ENCODE peak calls at places on chromosome 12, in four cellular contexts. One of them, this sample, is unnamed.

GRCh38 chr12:95204141-95204866 is 13.0 kb downstream of the FGD6 start:
- DNase-seq in HFFc6: peak; percentile 70
- DNase-seq in CD4-positive, CD25-positive, alpha-beta regulatory T cell: no peak
- DNase-seq in epithelial cell of esophagus: peak; percentile 100
- DNase-seq in this sample: peak; percentile 59

GRCh38 chr12:24948816-24949722 is at the start of gene BCAT1:
- DNase-seq in HFFc6: peak; percentile 68
- DNase-seq in CD4-positive, CD25-positive, alpha-beta regulatory T cell: no peak
- DNase-seq in epithelial cell of esophagus: peak; percentile 43
- DNase-seq in this sample: peak; percentile 87

GRCh38 chr12:40078201-40078730 is 27.6 kb downstream of the SLC2A13 start:
- DNase-seq in HFFc6: no peak
- DNase-seq in CD4-positive, CD25-positive, alpha-beta regulatory T cell: no peak
- DNase-seq in epithelial cell of esophagus: no peak
- DNase-seq in this sample: no peak

GRCh38 chr12:104412681-104413080 is 44.1 kb upstream of the CHST11 start:
- DNase-seq in HFFc6: no peak
- DNase-seq in CD4-positive, CD25-positive, alpha-beta regulatory T cell: no peak
- DNase-seq in epithelial cell of esophagus: no peak
- DNase-seq in this sample: no peak

GRCh38 chr12:3073438-3074255 is 3.5 kb upstream of the TSPAN9 start:
- DNase-seq in HFFc6: peak; percentile 78
- DNase-seq in CD4-positive, CD25-positive, alpha-beta regulatory T cell: peak; percentile 77
- DNase-seq in epithelial cell of esophagus: peak; percentile 87
- DNase-seq in this sample: peak; percentile 93

GRCh38 chr12:29681996-29682534 is 101.7 kb downstream of the TMTC1 start:
- DNase-seq in HFFc6: no peak
- DNase-seq in CD4-positive, CD25-positive, alpha-beta regulatory T cell: no peak
- DNase-seq in epithelial cell of esophagus: peak; percentile 20
- DNase-seq in this sample: no peak

GRCh38 chr12:67456281-67456918 is 187.2 kb downstream of the CAND1 start:
- DNase-seq in HFFc6: peak; percentile 25
- DNase-seq in CD4-positive, CD25-positive, alpha-beta regulatory T cell: no peak
- DNase-seq in epithelial cell of esophagus: peak; percentile 56
- DNase-seq in this sample: no peak

GRCh38 chr12:22115711-22116110 is 69.7 kb downstream of the CMAS start:
- DNase-seq in HFFc6: no peak
- DNase-seq in CD4-positive, CD25-positive, alpha-beta regulatory T cell: no peak
- DNase-seq in epithelial cell of esophagus: no peak
- DNase-seq in this sample: no peak

GRCh38 chr12:62006076-62006732 is 254.0 kb upstream of the USP15 start:
- DNase-seq in HFFc6: peak; percentile 22
- DNase-seq in CD4-positive, CD25-positive, alpha-beta regulatory T cell: peak; percentile 26
- DNase-seq in epithelial cell of esophagus: peak; percentile 65
- DNase-seq in this sample: peak; percentile 56

GRCh38 chr12:172732-173161 is 41.2 kb downstream of the SLC6A12 start:
- DNase-seq in HFFc6: no peak
- DNase-seq in CD4-positive, CD25-positive, alpha-beta regulatory T cell: no peak
- DNase-seq in epithelial cell of esophagus: no peak
- DNase-seq in this sample: no peak

GRCh38 chr12:14216405-14217294 is 148.8 kb upstream of the ATF7IP start:
- DNase-seq in HFFc6: no peak
- DNase-seq in CD4-positive, CD25-positive, alpha-beta regulatory T cell: peak; percentile 14
- DNase-seq in epithelial cell of esophagus: peak; percentile 24
- DNase-seq in this sample: no peak

GRCh38 chr12:85057370-85057963 is 21.3 kb downstream of the LRRIQ1 start:
- DNase-seq in HFFc6: peak; percentile 25
- DNase-seq in CD4-positive, CD25-positive, alpha-beta regulatory T cell: no peak
- DNase-seq in epithelial cell of esophagus: peak; percentile 64
- DNase-seq in this sample: peak; percentile 6

GRCh38 chr12:50087995-50088394 is 2.9 kb downstream of the SMARCD1 start:
- DNase-seq in HFFc6: peak; percentile 64
- DNase-seq in CD4-positive, CD25-positive, alpha-beta regulatory T cell: no peak
- DNase-seq in epithelial cell of esophagus: peak; percentile 91
- DNase-seq in this sample: peak; percentile 53

GRCh38 chr12:49094104-49094948 is at the start of gene DHH:
- DNase-seq in HFFc6: no peak
- DNase-seq in CD4-positive, CD25-positive, alpha-beta regulatory T cell: no peak
- DNase-seq in epithelial cell of esophagus: no peak
- DNase-seq in this sample: peak; percentile 39

GRCh38 chr12:3757261-3757660 is 4.4 kb upstream of the CRACR2A start:
- DNase-seq in HFFc6: no peak
- DNase-seq in CD4-positive, CD25-positive, alpha-beta regulatory T cell: no peak
- DNase-seq in epithelial cell of esophagus: no peak
- DNase-seq in this sample: no peak

GRCh38 chr12:188910-189621 is 24.9 kb downstream of the SLC6A12 start:
- DNase-seq in HFFc6: peak; percentile 17
- DNase-seq in CD4-positive, CD25-positive, alpha-beta regulatory T cell: peak; percentile 18
- DNase-seq in epithelial cell of esophagus: peak; percentile 36
- DNase-seq in this sample: peak; percentile 91

GRCh38 chr12:123041042-123041531 is 60.6 kb downstream of the ARL6IP4 start:
- DNase-seq in HFFc6: no peak
- DNase-seq in CD4-positive, CD25-positive, alpha-beta regulatory T cell: no peak
- DNase-seq in epithelial cell of esophagus: no peak
- DNase-seq in this sample: no peak

GRCh38 chr12:47547077-47547476 is 158.8 kb downstream of the RPAP3 start:
- DNase-seq in HFFc6: peak; percentile 55
- DNase-seq in CD4-positive, CD25-positive, alpha-beta regulatory T cell: no peak
- DNase-seq in epithelial cell of esophagus: peak; percentile 73
- DNase-seq in this sample: peak; percentile 49